ENCODE peak calls at places on chromosomes 5 and 9, in five cellular contexts. I, G, S, R and K are unnamed samples.
A peak's percentile ranks its signal among the peaks of the same experiment; 100 is the strongest.

GRCh38 chr9:101486693-101487442 is 46.8 kb upstream of the RNF20 start:
- DNase-seq in I (peak; percentile 75), S (no peak), G (peak; percentile 48), R (no peak), K (peak; percentile 86)

GRCh38 chr5:53116597-53116996 is 7.0 kb upstream of the MOCS2 start:
- DNase-seq in G (no peak), S (no peak), I (no peak), R (no peak), K (no peak)

GRCh38 chr9:78559449-78559885 is 262.5 kb downstream of the PSAT1 start:
- DNase-seq in S (peak; percentile 90), R (no peak), G (peak; percentile 30), I (no peak), K (no peak)

GRCh38 chr5:66647146-66647856 is 51.1 kb downstream of the MAST4 start:
- DNase-seq in I (no peak), G (no peak), R (no peak), S (no peak), K (no peak)

GRCh38 chr9:104686081-104686480 is 8.2 kb upstream of the OR13D1 start:
- DNase-seq in I (no peak), R (no peak), S (no peak), G (no peak), K (no peak)

GRCh38 chr5:164921722-164922121 is 1416.3 kb downstream of the MAT2B start:
- DNase-seq in I (no peak), R (no peak), S (no peak), G (no peak), K (no peak)

GRCh38 chr5:133967715-133968056 is 739 bp downstream of the C5orf15 start:
- DNase-seq in R (no peak), G (peak; percentile 43), I (peak; percentile 51), S (no peak), K (peak; percentile 26)

GRCh38 chr9:99400184-99400731 is 178.2 kb downstream of the SEC61B start:
- DNase-seq in G (no peak), S (peak; percentile 53), I (peak; percentile 16), R (no peak), K (peak; percentile 37)

GRCh38 chr5:145975361-145976066 is 39.1 kb downstream of the SH3RF2 start:
- DNase-seq in G (peak; percentile 90), S (peak; percentile 96), I (peak; percentile 86), R (no peak), K (peak; percentile 19)

GRCh38 chr9:591292-591691 is 250.2 kb upstream of the DMRT1 start:
- DNase-seq in G (peak; percentile 51), I (no peak), R (no peak), S (no peak), K (no peak)

GRCh38 chr5:166581827-166582226 is 1709.6 kb upstream of the WWC1 start:
- DNase-seq in S (no peak), R (no peak), G (peak; percentile 17), I (no peak), K (no peak)

GRCh38 chr5:149831492-149831891 is 101.4 kb downstream of the PPARGC1B start:
- DNase-seq in I (peak; percentile 34), G (no peak), R (peak; percentile 69), S (peak; percentile 65), K (no peak)

GRCh38 chr5:553874-554273 is 29.6 kb upstream of the SLC9A3 start:
- DNase-seq in R (no peak), S (no peak), I (peak; percentile 61), G (no peak), K (no peak)

GRCh38 chr9:2764371-2764770 is 47.1 kb downstream of the KCNV2 start:
- DNase-seq in G (no peak), S (peak; percentile 12), I (no peak), R (peak; percentile 9), K (no peak)

GRCh38 chr5:115702025-115702424 is 76.2 kb upstream of the TMED7 start:
- DNase-seq in I (no peak), S (no peak), G (no peak), R (no peak), K (no peak)

GRCh38 chr5:149267241-149267973 is 4.3 kb upstream of the AFAP1L1 start:
- DNase-seq in I (no peak), S (no peak), G (no peak), R (no peak), K (no peak)

GRCh38 chr9:38008168-38009034 is 60.6 kb downstream of the SHB start:
- DNase-seq in S (peak; percentile 94), I (peak; percentile 85), G (peak; percentile 82), R (peak; percentile 56), K (no peak)

GRCh38 chr9:104025109-104025508 is 69.0 kb upstream of the SMC2 start:
- DNase-seq in G (peak; percentile 1), S (no peak), I (no peak), R (no peak), K (no peak)

GRCh38 chr9:35791321-35791921 is at the start of gene NPR2:
- DNase-seq in G (peak; percentile 58), I (peak; percentile 71), R (no peak), S (no peak), K (peak; percentile 71)

GRCh38 chr9:105281926-105282325 is 37.5 kb downstream of the SLC44A1 start:
- DNase-seq in I (no peak), G (no peak), R (no peak), S (no peak), K (no peak)

GRCh38 chr5:143733635-143734341 is 78.2 kb upstream of the HMHB1 start:
- DNase-seq in R (no peak), G (no peak), I (no peak), S (peak; percentile 3), K (no peak)

GRCh38 chr5:176577312-176578176 is 28.4 kb downstream of the CDHR2 start:
- DNase-seq in S (no peak), R (no peak), G (no peak), I (no peak), K (no peak)

GRCh38 chr5:176575488-176576422 is 26.6 kb downstream of the CDHR2 start:
- DNase-seq in S (no peak), G (no peak), R (no peak), I (no peak), K (no peak)

GRCh38 chr5:176579323-176579722 is 30.2 kb downstream of the CDHR2 start:
- DNase-seq in G (no peak), S (no peak), R (no peak), I (no peak), K (no peak)

GRCh38 chr5:176575066-176575465 is 25.9 kb downstream of the CDHR2 start:
- DNase-seq in R (no peak), G (no peak), I (no peak), S (no peak), K (no peak)

GRCh38 chr5:176578391-176578808 is 29.3 kb downstream of the CDHR2 start:
- DNase-seq in I (peak; percentile 86), G (peak; percentile 36), R (no peak), S (no peak), K (peak; percentile 77)
- H3K27ac ChIP-seq in I (no peak overlapping the region), G (no peak overlapping the region), R (no peak overlapping the region), S (no peak overlapping the region), K (no peak overlapping the region)

GRCh38 chr5:55921617-55922016 is 70.5 kb downstream of the IL31RA start:
- DNase-seq in S (no peak), I (no peak), R (no peak), G (no peak), K (no peak)

GRCh38 chr5:55923873-55924500 is 70.8 kb downstream of the IL6ST start:
- DNase-seq in S (no peak), G (no peak), R (no peak), I (no peak), K (no peak)

GRCh38 chr5:55925181-55925580 is 69.6 kb downstream of the IL6ST start:
- DNase-seq in S (no peak), R (no peak), G (no peak), I (no peak), K (no peak)

GRCh38 chr5:55924744-55925143 is 70.0 kb downstream of the IL6ST start:
- DNase-seq in R (no peak), G (no peak), I (no peak), S (no peak), K (no peak)

DNA sequence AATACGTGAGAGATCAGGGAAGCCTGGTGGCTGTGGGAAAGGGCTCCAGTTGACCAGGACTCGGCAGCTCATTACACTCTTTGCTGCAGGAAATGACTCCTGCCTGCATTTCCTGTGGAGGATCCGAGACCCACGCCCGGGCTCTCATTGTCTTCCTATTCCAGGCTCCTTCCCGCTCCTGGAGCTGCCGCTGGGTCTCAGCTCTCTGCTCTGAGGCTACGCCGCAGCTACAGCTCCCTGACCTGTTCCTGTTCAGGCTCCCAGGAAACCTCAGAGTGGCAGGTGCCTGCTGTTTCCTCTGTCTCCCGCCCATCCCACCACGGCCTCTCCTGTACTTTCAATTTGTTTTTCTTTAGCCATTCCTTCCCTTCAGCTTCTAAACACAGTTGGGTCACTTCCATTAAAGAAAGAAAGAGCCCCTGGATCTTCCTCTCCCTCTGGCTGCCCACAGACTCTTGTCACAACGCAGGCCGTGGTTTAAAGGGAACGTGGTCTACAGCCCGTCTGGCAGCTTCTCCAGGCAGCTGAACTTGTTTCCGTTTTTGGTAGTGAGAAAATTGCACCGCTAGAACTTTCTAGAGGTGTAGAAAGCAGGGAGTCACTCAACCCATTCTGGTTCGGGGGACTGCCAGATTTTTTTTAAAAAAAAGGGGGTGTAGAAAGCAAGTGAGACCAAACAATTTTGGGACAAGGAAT is 71.4 kb downstream of the IL6ST start:
- DNase-seq in I (no peak), G (no peak), S (no peak), R (no peak), K (no peak)
- H3K27ac ChIP-seq in I (no peak overlapping the region), G (no peak overlapping the region), S (peak overlapping the region; percentile 5), R (peak overlapping the region; percentile 15), K (no peak overlapping the region)

DNA sequence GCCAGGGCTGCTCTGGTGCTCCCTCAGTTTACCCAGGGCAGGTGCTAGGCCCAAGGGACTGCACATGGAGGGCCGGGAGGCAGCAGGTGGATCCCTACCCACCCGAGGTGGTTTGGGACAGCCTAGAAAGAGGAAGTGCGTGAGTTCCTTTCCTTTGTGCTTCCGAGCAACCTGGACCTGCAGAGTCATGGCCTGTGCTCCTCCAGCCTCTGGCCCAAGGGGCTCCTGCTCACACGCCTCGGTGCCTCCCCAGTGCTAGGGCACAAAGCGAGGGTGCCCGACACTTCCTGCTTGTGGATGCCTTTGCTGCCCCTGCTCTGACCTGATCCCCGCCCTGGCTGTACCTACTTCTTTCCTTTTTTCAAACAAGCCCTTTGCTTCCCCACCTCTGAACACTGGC is 79.3 kb downstream of the RXRA start:
- DNase-seq in R (no peak), S (no peak), I (no peak), G (no peak), K (no peak)
- H3K27ac ChIP-seq in R (peak overlapping the region; percentile 63), S (no peak overlapping the region), I (no peak overlapping the region), G (no peak overlapping the region), K (no peak overlapping the region)

GRCh38 chr9:15253786-15254185 is 53.2 kb downstream of the TTC39B start:
- DNase-seq in R (no peak), G (no peak), S (no peak), I (no peak), K (no peak)

GRCh38 chr9:15250013-15250412 is 57.0 kb downstream of the TTC39B start:
- DNase-seq in S (no peak), R (no peak), I (no peak), G (no peak), K (no peak)

GRCh38 chr9:15248596-15248995 is 58.4 kb downstream of the TTC39B start:
- DNase-seq in G (no peak), I (no peak), R (no peak), S (no peak), K (no peak)

GRCh38 chr9:15249042-15249818 is 57.8 kb downstream of the TTC39B start:
- DNase-seq in S (peak; percentile 80), I (no peak), G (peak; percentile 74), R (no peak), K (no peak)

DNA sequence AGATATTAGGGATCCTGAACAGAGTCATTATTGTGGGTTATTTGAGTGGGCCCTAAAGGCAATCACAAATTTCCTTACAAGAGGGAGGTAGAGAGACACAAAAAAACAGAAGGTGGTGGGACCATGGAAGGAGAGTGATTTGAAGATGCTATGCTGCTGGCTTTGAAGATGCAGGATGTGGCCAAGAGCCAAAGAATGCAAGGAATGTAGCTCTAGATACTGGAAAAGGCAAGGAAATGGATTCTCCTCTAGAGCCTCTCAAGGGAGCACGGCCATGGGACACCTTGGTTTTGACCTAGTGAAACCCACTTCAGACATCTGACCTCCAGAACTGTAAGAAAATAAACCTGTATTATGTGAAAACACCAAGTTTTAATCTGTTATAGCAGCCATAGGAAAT is 53.8 kb downstream of the TTC39B start:
- DNase-seq in G (peak; percentile 62), R (no peak), S (peak; percentile 57), I (no peak), K (no peak)
- H3K27ac ChIP-seq in G (no peak overlapping the region), R (no peak overlapping the region), S (no peak overlapping the region), I (no peak overlapping the region), K (no peak overlapping the region)